ENCODE peak calls at places on chromosomes 7 and 10, in seven cellular contexts. M, O, R, K, J, Z and D are unnamed samples.

GRCh38 chr7:112692333-112692732 is 97.9 kb downstream of the TMEM168 start:
- DNase-seq in R (no peak), O (no peak), J (no peak), K (no peak), M (no peak), Z (peak), D (no peak)

GRCh38 chr7:64946772-64947171 is 43.7 kb downstream of the ZNF273 start:
- DNase-seq in R (no peak), O (peak), J (no peak), K (no peak), Z (no peak), M (peak), D (no peak)

GRCh38 chr7:55127622-55128081 is 108.8 kb downstream of the EGFR start:
- DNase-seq in R (no peak), O (no peak), J (no peak), K (no peak), M (no peak), Z (peak), D (no peak)

GRCh38 chr10:78806805-78807221 is 262.0 kb upstream of the ZMIZ1 start:
- DNase-seq in J (no peak), Z (no peak), K (no peak), O (no peak), M (no peak), R (no peak), D (no peak)

GRCh38 chr7:137878333-137878961 is 31.7 kb upstream of the DGKI start:
- DNase-seq in J (no peak), R (no peak), M (no peak), K (no peak), O (no peak), Z (no peak), D (no peak)

GRCh38 chr10:107031981-107032699 is 132.4 kb downstream of the SORCS1 start:
- DNase-seq in M (no peak), J (no peak), K (no peak), Z (no peak), O (no peak), R (no peak), D (no peak)

GRCh38 chr7:133513608-133514007 is 260.7 kb downstream of the EXOC4 start:
- DNase-seq in J (no peak), Z (no peak), O (no peak), K (no peak), R (no peak), M (no peak), D (no peak)

GRCh38 chr7:44287488-44288380 is 37.7 kb downstream of the CAMK2B start:
- DNase-seq in R (no peak), K (no peak), Z (no peak), M (peak), J (no peak), O (no peak), D (no peak)

GRCh38 chr10:24209421-24209770 is 458 bp downstream of the KIAA1217 start:
- DNase-seq in R (no peak), M (no peak), O (no peak), J (no peak), K (no peak), Z (no peak), D (no peak)

GRCh38 chr7:37832194-37832593 is 16.2 kb upstream of the NME8 start:
- DNase-seq in Z (no peak), M (no peak), O (no peak), J (peak), R (no peak), K (no peak), D (peak)

GRCh38 chr7:29408841-29409243 is 154.8 kb upstream of the PRR15 start:
- DNase-seq in O (no peak), R (peak), Z (peak), M (peak), J (peak), K (no peak), D (peak)

GRCh38 chr7:105224884-105225651 is 163.7 kb downstream of the SRPK2 start:
- DNase-seq in R (no peak), M (no peak), K (no peak), Z (peak), J (no peak), O (no peak), D (no peak)